ENCODE peak calls at places on chromosomes 13 and 19, in six cellular contexts. One of them, this sample, is unnamed.

GRCh38 chr13:99908129-99908805 is 63.3 kb downstream of the ZIC5 start:
- DNase-seq in AG10803: no peak
- DNase-seq in activated CD4-positive, alpha-beta T cell treated with anti-CD3 and anti-CD28 coated beads for 24 hours: no peak
- DNase-seq in GM23248: no peak
- DNase-seq in KG1: no peak
- DNase-seq in stimulated activated CD8-positive, alpha-beta memory T cell treated with anti-CD3 and anti-CD28 coated beads, Interleukin-7, amount 100 ng/mL, for 1 hour: no peak
- DNase-seq in this sample: no peak

GRCh38 chr19:39645800-39646411 is 9.8 kb upstream of the LGALS16 start:
- DNase-seq in AG10803: peak; percentile 2
- DNase-seq in activated CD4-positive, alpha-beta T cell treated with anti-CD3 and anti-CD28 coated beads for 24 hours: no peak
- DNase-seq in GM23248: peak; percentile 33
- DNase-seq in KG1: no peak
- DNase-seq in stimulated activated CD8-positive, alpha-beta memory T cell treated with anti-CD3 and anti-CD28 coated beads, Interleukin-7, amount 100 ng/mL, for 1 hour: no peak
- DNase-seq in this sample: no peak

GRCh38 chr19:28864577-28865042 is 348.3 kb downstream of the UQCRFS1 start:
- DNase-seq in AG10803: no peak
- DNase-seq in activated CD4-positive, alpha-beta T cell treated with anti-CD3 and anti-CD28 coated beads for 24 hours: no peak
- DNase-seq in GM23248: no peak
- DNase-seq in KG1: no peak
- DNase-seq in stimulated activated CD8-positive, alpha-beta memory T cell treated with anti-CD3 and anti-CD28 coated beads, Interleukin-7, amount 100 ng/mL, for 1 hour: no peak
- DNase-seq in this sample: no peak

GRCh38 chr19:17260842-17261325 is 3.7 kb downstream of the USHBP1 start:
- DNase-seq in AG10803: peak; percentile 68
- DNase-seq in activated CD4-positive, alpha-beta T cell treated with anti-CD3 and anti-CD28 coated beads for 24 hours: peak; percentile 90
- DNase-seq in GM23248: peak; percentile 77
- DNase-seq in KG1: peak; percentile 52
- DNase-seq in stimulated activated CD8-positive, alpha-beta memory T cell treated with anti-CD3 and anti-CD28 coated beads, Interleukin-7, amount 100 ng/mL, for 1 hour: peak; percentile 81
- DNase-seq in this sample: peak; percentile 78

GRCh38 chr13:83065136-83065535 is 817.1 kb downstream of the SLITRK1 start:
- DNase-seq in AG10803: peak; percentile 92
- DNase-seq in activated CD4-positive, alpha-beta T cell treated with anti-CD3 and anti-CD28 coated beads for 24 hours: no peak
- DNase-seq in GM23248: peak; percentile 66
- DNase-seq in KG1: no peak
- DNase-seq in stimulated activated CD8-positive, alpha-beta memory T cell treated with anti-CD3 and anti-CD28 coated beads, Interleukin-7, amount 100 ng/mL, for 1 hour: no peak
- DNase-seq in this sample: no peak

GRCh38 chr19:44258139-44258538 is 1.5 kb upstream of the ZNF233 start:
- DNase-seq in AG10803: no peak
- DNase-seq in activated CD4-positive, alpha-beta T cell treated with anti-CD3 and anti-CD28 coated beads for 24 hours: no peak
- DNase-seq in GM23248: no peak
- DNase-seq in KG1: no peak
- DNase-seq in stimulated activated CD8-positive, alpha-beta memory T cell treated with anti-CD3 and anti-CD28 coated beads, Interleukin-7, amount 100 ng/mL, for 1 hour: no peak
- DNase-seq in this sample: no peak

GRCh38 chr19:15154002-15154612 is 46.7 kb downstream of the NOTCH3 start:
- DNase-seq in AG10803: peak; percentile 39
- DNase-seq in activated CD4-positive, alpha-beta T cell treated with anti-CD3 and anti-CD28 coated beads for 24 hours: peak; percentile 17
- DNase-seq in GM23248: peak; percentile 53
- DNase-seq in KG1: peak; percentile 10
- DNase-seq in stimulated activated CD8-positive, alpha-beta memory T cell treated with anti-CD3 and anti-CD28 coated beads, Interleukin-7, amount 100 ng/mL, for 1 hour: no peak
- DNase-seq in this sample: no peak

GRCh38 chr13:47865883-47866282 is 135.2 kb downstream of the SUCLA2 start:
- DNase-seq in AG10803: no peak
- DNase-seq in activated CD4-positive, alpha-beta T cell treated with anti-CD3 and anti-CD28 coated beads for 24 hours: no peak
- DNase-seq in GM23248: no peak
- DNase-seq in KG1: no peak
- DNase-seq in stimulated activated CD8-positive, alpha-beta memory T cell treated with anti-CD3 and anti-CD28 coated beads, Interleukin-7, amount 100 ng/mL, for 1 hour: no peak
- DNase-seq in this sample: no peak

GRCh38 chr19:21264416-21264815 is 64.8 kb downstream of the ZNF708 start:
- DNase-seq in AG10803: no peak
- DNase-seq in activated CD4-positive, alpha-beta T cell treated with anti-CD3 and anti-CD28 coated beads for 24 hours: no peak
- DNase-seq in GM23248: no peak
- DNase-seq in KG1: no peak
- DNase-seq in stimulated activated CD8-positive, alpha-beta memory T cell treated with anti-CD3 and anti-CD28 coated beads, Interleukin-7, amount 100 ng/mL, for 1 hour: no peak
- DNase-seq in this sample: no peak

GRCh38 chr13:108227651-108228272 is 9.6 kb downstream of the ABHD13 start:
- DNase-seq in AG10803: peak; percentile 40
- DNase-seq in activated CD4-positive, alpha-beta T cell treated with anti-CD3 and anti-CD28 coated beads for 24 hours: no peak
- DNase-seq in GM23248: peak; percentile 44
- DNase-seq in KG1: peak; percentile 33
- DNase-seq in stimulated activated CD8-positive, alpha-beta memory T cell treated with anti-CD3 and anti-CD28 coated beads, Interleukin-7, amount 100 ng/mL, for 1 hour: no peak
- DNase-seq in this sample: no peak

GRCh38 chr19:1875646-1876493 is 9.4 kb downstream of the ABHD17A start:
- DNase-seq in AG10803: peak; percentile 88
- DNase-seq in activated CD4-positive, alpha-beta T cell treated with anti-CD3 and anti-CD28 coated beads for 24 hours: peak; percentile 85
- DNase-seq in GM23248: peak; percentile 98
- DNase-seq in KG1: peak; percentile 51
- DNase-seq in stimulated activated CD8-positive, alpha-beta memory T cell treated with anti-CD3 and anti-CD28 coated beads, Interleukin-7, amount 100 ng/mL, for 1 hour: peak; percentile 73
- DNase-seq in this sample: peak; percentile 84

GRCh38 chr19:10516671-10517286 is 468 bp downstream of the S1PR5 start:
- DNase-seq in AG10803: peak; percentile 21
- DNase-seq in activated CD4-positive, alpha-beta T cell treated with anti-CD3 and anti-CD28 coated beads for 24 hours: no peak
- DNase-seq in GM23248: peak; percentile 48
- DNase-seq in KG1: no peak
- DNase-seq in stimulated activated CD8-positive, alpha-beta memory T cell treated with anti-CD3 and anti-CD28 coated beads, Interleukin-7, amount 100 ng/mL, for 1 hour: no peak
- DNase-seq in this sample: no peak

GRCh38 chr13:85230754-85231153 is 568.5 kb downstream of the SLITRK6 start:
- DNase-seq in AG10803: no peak
- DNase-seq in activated CD4-positive, alpha-beta T cell treated with anti-CD3 and anti-CD28 coated beads for 24 hours: no peak
- DNase-seq in GM23248: no peak
- DNase-seq in KG1: no peak
- DNase-seq in stimulated activated CD8-positive, alpha-beta memory T cell treated with anti-CD3 and anti-CD28 coated beads, Interleukin-7, amount 100 ng/mL, for 1 hour: no peak
- DNase-seq in this sample: no peak

GRCh38 chr13:48631441-48631840 is 22.3 kb upstream of the CYSLTR2 start:
- DNase-seq in AG10803: peak; percentile 13
- DNase-seq in activated CD4-positive, alpha-beta T cell treated with anti-CD3 and anti-CD28 coated beads for 24 hours: no peak
- DNase-seq in GM23248: no peak
- DNase-seq in KG1: no peak
- DNase-seq in stimulated activated CD8-positive, alpha-beta memory T cell treated with anti-CD3 and anti-CD28 coated beads, Interleukin-7, amount 100 ng/mL, for 1 hour: no peak
- DNase-seq in this sample: no peak

GRCh38 chr19:18865973-18866799 is 29.8 kb downstream of the CERS1 start:
- DNase-seq in AG10803: peak; percentile 40
- DNase-seq in activated CD4-positive, alpha-beta T cell treated with anti-CD3 and anti-CD28 coated beads for 24 hours: peak; percentile 54
- DNase-seq in GM23248: peak; percentile 80
- DNase-seq in KG1: no peak
- DNase-seq in stimulated activated CD8-positive, alpha-beta memory T cell treated with anti-CD3 and anti-CD28 coated beads, Interleukin-7, amount 100 ng/mL, for 1 hour: peak; percentile 27
- DNase-seq in this sample: no peak

GRCh38 chr13:48431987-48432615 is 19.2 kb upstream of the LPAR6 start:
- DNase-seq in AG10803: peak; percentile 73
- DNase-seq in activated CD4-positive, alpha-beta T cell treated with anti-CD3 and anti-CD28 coated beads for 24 hours: no peak
- DNase-seq in GM23248: peak; percentile 53
- DNase-seq in KG1: no peak
- DNase-seq in stimulated activated CD8-positive, alpha-beta memory T cell treated with anti-CD3 and anti-CD28 coated beads, Interleukin-7, amount 100 ng/mL, for 1 hour: no peak
- DNase-seq in this sample: no peak

GRCh38 chr13:71621152-71622124 is 245.6 kb downstream of the DACH1 start:
- DNase-seq in AG10803: no peak
- DNase-seq in activated CD4-positive, alpha-beta T cell treated with anti-CD3 and anti-CD28 coated beads for 24 hours: no peak
- DNase-seq in GM23248: no peak
- DNase-seq in KG1: no peak
- DNase-seq in stimulated activated CD8-positive, alpha-beta memory T cell treated with anti-CD3 and anti-CD28 coated beads, Interleukin-7, amount 100 ng/mL, for 1 hour: no peak
- DNase-seq in this sample: no peak

GRCh38 chr13:113951246-113951999 is 22.5 kb downstream of the C13orf46 start:
- DNase-seq in AG10803: peak; percentile 83
- DNase-seq in activated CD4-positive, alpha-beta T cell treated with anti-CD3 and anti-CD28 coated beads for 24 hours: peak; percentile 46
- DNase-seq in GM23248: peak; percentile 80
- DNase-seq in KG1: peak; percentile 3
- DNase-seq in stimulated activated CD8-positive, alpha-beta memory T cell treated with anti-CD3 and anti-CD28 coated beads, Interleukin-7, amount 100 ng/mL, for 1 hour: no peak
- DNase-seq in this sample: no peak

GRCh38 chr13:112844879-112845278 is 124.1 kb upstream of the MCF2L start:
- DNase-seq in AG10803: no peak
- DNase-seq in activated CD4-positive, alpha-beta T cell treated with anti-CD3 and anti-CD28 coated beads for 24 hours: no peak
- DNase-seq in GM23248: no peak
- DNase-seq in KG1: no peak
- DNase-seq in stimulated activated CD8-positive, alpha-beta memory T cell treated with anti-CD3 and anti-CD28 coated beads, Interleukin-7, amount 100 ng/mL, for 1 hour: no peak
- DNase-seq in this sample: no peak

GRCh38 chr19:38964738-38965137 is 10.8 kb downstream of the FBXO17 start:
- DNase-seq in AG10803: no peak
- DNase-seq in activated CD4-positive, alpha-beta T cell treated with anti-CD3 and anti-CD28 coated beads for 24 hours: no peak
- DNase-seq in GM23248: no peak
- DNase-seq in KG1: no peak
- DNase-seq in stimulated activated CD8-positive, alpha-beta memory T cell treated with anti-CD3 and anti-CD28 coated beads, Interleukin-7, amount 100 ng/mL, for 1 hour: no peak
- DNase-seq in this sample: no peak

GRCh38 chr13:46380242-46380641 is 6.8 kb downstream of the RUBCNL start:
- DNase-seq in AG10803: no peak
- DNase-seq in activated CD4-positive, alpha-beta T cell treated with anti-CD3 and anti-CD28 coated beads for 24 hours: no peak
- DNase-seq in GM23248: no peak
- DNase-seq in KG1: no peak
- DNase-seq in stimulated activated CD8-positive, alpha-beta memory T cell treated with anti-CD3 and anti-CD28 coated beads, Interleukin-7, amount 100 ng/mL, for 1 hour: no peak
- DNase-seq in this sample: no peak

GRCh38 chr19:33627962-33628839 is 6.4 kb downstream of the CHST8 start:
- DNase-seq in AG10803: no peak
- DNase-seq in activated CD4-positive, alpha-beta T cell treated with anti-CD3 and anti-CD28 coated beads for 24 hours: no peak
- DNase-seq in GM23248: no peak
- DNase-seq in KG1: no peak
- DNase-seq in stimulated activated CD8-positive, alpha-beta memory T cell treated with anti-CD3 and anti-CD28 coated beads, Interleukin-7, amount 100 ng/mL, for 1 hour: no peak
- DNase-seq in this sample: no peak

GRCh38 chr19:41892173-41892902 is 9.4 kb downstream of the ARHGEF1 start:
- DNase-seq in AG10803: no peak
- DNase-seq in activated CD4-positive, alpha-beta T cell treated with anti-CD3 and anti-CD28 coated beads for 24 hours: no peak
- DNase-seq in GM23248: no peak
- DNase-seq in KG1: no peak
- DNase-seq in stimulated activated CD8-positive, alpha-beta memory T cell treated with anti-CD3 and anti-CD28 coated beads, Interleukin-7, amount 100 ng/mL, for 1 hour: no peak
- DNase-seq in this sample: no peak

GRCh38 chr13:70613295-70613694 is 505.0 kb upstream of the KLHL1 start:
- DNase-seq in AG10803: no peak
- DNase-seq in activated CD4-positive, alpha-beta T cell treated with anti-CD3 and anti-CD28 coated beads for 24 hours: no peak
- DNase-seq in GM23248: no peak
- DNase-seq in KG1: no peak
- DNase-seq in stimulated activated CD8-positive, alpha-beta memory T cell treated with anti-CD3 and anti-CD28 coated beads, Interleukin-7, amount 100 ng/mL, for 1 hour: no peak
- DNase-seq in this sample: no peak

GRCh38 chr19:57359300-57359699 is 4.1 kb upstream of the TRAPPC2B start:
- DNase-seq in AG10803: no peak
- DNase-seq in activated CD4-positive, alpha-beta T cell treated with anti-CD3 and anti-CD28 coated beads for 24 hours: no peak
- DNase-seq in GM23248: no peak
- DNase-seq in KG1: no peak
- DNase-seq in stimulated activated CD8-positive, alpha-beta memory T cell treated with anti-CD3 and anti-CD28 coated beads, Interleukin-7, amount 100 ng/mL, for 1 hour: no peak
- DNase-seq in this sample: no peak

GRCh38 chr19:18736415-18737336 is 53.2 kb downstream of the CRTC1 start:
- DNase-seq in AG10803: no peak
- DNase-seq in activated CD4-positive, alpha-beta T cell treated with anti-CD3 and anti-CD28 coated beads for 24 hours: no peak
- DNase-seq in GM23248: no peak
- DNase-seq in KG1: no peak
- DNase-seq in stimulated activated CD8-positive, alpha-beta memory T cell treated with anti-CD3 and anti-CD28 coated beads, Interleukin-7, amount 100 ng/mL, for 1 hour: no peak
- DNase-seq in this sample: no peak

GRCh38 chr19:12834976-12835757 is 788 bp upstream of the RTBDN start:
- DNase-seq in AG10803: no peak
- DNase-seq in activated CD4-positive, alpha-beta T cell treated with anti-CD3 and anti-CD28 coated beads for 24 hours: no peak
- DNase-seq in GM23248: peak; percentile 70
- DNase-seq in KG1: no peak
- DNase-seq in stimulated activated CD8-positive, alpha-beta memory T cell treated with anti-CD3 and anti-CD28 coated beads, Interleukin-7, amount 100 ng/mL, for 1 hour: no peak
- DNase-seq in this sample: no peak

GRCh38 chr19:46635920-46636761 is at the start of gene GNG8:
- DNase-seq in AG10803: no peak
- DNase-seq in activated CD4-positive, alpha-beta T cell treated with anti-CD3 and anti-CD28 coated beads for 24 hours: no peak
- DNase-seq in GM23248: no peak
- DNase-seq in KG1: no peak
- DNase-seq in stimulated activated CD8-positive, alpha-beta memory T cell treated with anti-CD3 and anti-CD28 coated beads, Interleukin-7, amount 100 ng/mL, for 1 hour: no peak
- DNase-seq in this sample: no peak

GRCh38 chr19:37778613-37779138 is 710 bp downstream of the ZNF573 start:
- DNase-seq in AG10803: peak; percentile 13
- DNase-seq in activated CD4-positive, alpha-beta T cell treated with anti-CD3 and anti-CD28 coated beads for 24 hours: no peak
- DNase-seq in GM23248: peak; percentile 47
- DNase-seq in KG1: no peak
- DNase-seq in stimulated activated CD8-positive, alpha-beta memory T cell treated with anti-CD3 and anti-CD28 coated beads, Interleukin-7, amount 100 ng/mL, for 1 hour: no peak
- DNase-seq in this sample: no peak

GRCh38 chr13:71320452-71320851 is 546.6 kb downstream of the DACH1 start:
- DNase-seq in AG10803: no peak
- DNase-seq in activated CD4-positive, alpha-beta T cell treated with anti-CD3 and anti-CD28 coated beads for 24 hours: no peak
- DNase-seq in GM23248: peak; percentile 0
- DNase-seq in KG1: no peak
- DNase-seq in stimulated activated CD8-positive, alpha-beta memory T cell treated with anti-CD3 and anti-CD28 coated beads, Interleukin-7, amount 100 ng/mL, for 1 hour: no peak
- DNase-seq in this sample: no peak

GRCh38 chr13:20877902-20878301 is 24.6 kb downstream of the XPO4 start:
- DNase-seq in AG10803: no peak
- DNase-seq in activated CD4-positive, alpha-beta T cell treated with anti-CD3 and anti-CD28 coated beads for 24 hours: no peak
- DNase-seq in GM23248: no peak
- DNase-seq in KG1: no peak
- DNase-seq in stimulated activated CD8-positive, alpha-beta memory T cell treated with anti-CD3 and anti-CD28 coated beads, Interleukin-7, amount 100 ng/mL, for 1 hour: no peak
- DNase-seq in this sample: no peak

GRCh38 chr19:6233827-6234511 is 45.8 kb downstream of the MLLT1 start:
- DNase-seq in AG10803: peak; percentile 29
- DNase-seq in activated CD4-positive, alpha-beta T cell treated with anti-CD3 and anti-CD28 coated beads for 24 hours: no peak
- DNase-seq in GM23248: no peak
- DNase-seq in KG1: no peak
- DNase-seq in stimulated activated CD8-positive, alpha-beta memory T cell treated with anti-CD3 and anti-CD28 coated beads, Interleukin-7, amount 100 ng/mL, for 1 hour: no peak
- DNase-seq in this sample: no peak

GRCh38 chr13:24520733-24521132 is 8.2 kb upstream of the PARP4 start:
- DNase-seq in AG10803: no peak
- DNase-seq in activated CD4-positive, alpha-beta T cell treated with anti-CD3 and anti-CD28 coated beads for 24 hours: no peak
- DNase-seq in GM23248: no peak
- DNase-seq in KG1: no peak
- DNase-seq in stimulated activated CD8-positive, alpha-beta memory T cell treated with anti-CD3 and anti-CD28 coated beads, Interleukin-7, amount 100 ng/mL, for 1 hour: no peak
- DNase-seq in this sample: no peak

GRCh38 chr19:51799311-51799997 is 4.5 kb downstream of the FPR3 start:
- DNase-seq in AG10803: peak; percentile 99
- DNase-seq in activated CD4-positive, alpha-beta T cell treated with anti-CD3 and anti-CD28 coated beads for 24 hours: no peak
- DNase-seq in GM23248: peak; percentile 99
- DNase-seq in KG1: no peak
- DNase-seq in stimulated activated CD8-positive, alpha-beta memory T cell treated with anti-CD3 and anti-CD28 coated beads, Interleukin-7, amount 100 ng/mL, for 1 hour: no peak
- DNase-seq in this sample: no peak

GRCh38 chr13:32528358-32528757 is 10.2 kb downstream of the N4BP2L2 start:
- DNase-seq in AG10803: no peak
- DNase-seq in activated CD4-positive, alpha-beta T cell treated with anti-CD3 and anti-CD28 coated beads for 24 hours: no peak
- DNase-seq in GM23248: peak; percentile 48
- DNase-seq in KG1: no peak
- DNase-seq in stimulated activated CD8-positive, alpha-beta memory T cell treated with anti-CD3 and anti-CD28 coated beads, Interleukin-7, amount 100 ng/mL, for 1 hour: no peak
- DNase-seq in this sample: no peak

GRCh38 chr19:13846533-13847032 is 30.4 kb upstream of the NANOS3 start:
- DNase-seq in AG10803: peak; percentile 95
- DNase-seq in activated CD4-positive, alpha-beta T cell treated with anti-CD3 and anti-CD28 coated beads for 24 hours: peak; percentile 87
- DNase-seq in GM23248: peak; percentile 96
- DNase-seq in KG1: peak; percentile 79
- DNase-seq in stimulated activated CD8-positive, alpha-beta memory T cell treated with anti-CD3 and anti-CD28 coated beads, Interleukin-7, amount 100 ng/mL, for 1 hour: peak; percentile 93
- DNase-seq in this sample: peak; percentile 98

GRCh38 chr13:35855531-35856019 is 275.6 kb downstream of the DCLK1 start:
- DNase-seq in AG10803: peak; percentile 33
- DNase-seq in activated CD4-positive, alpha-beta T cell treated with anti-CD3 and anti-CD28 coated beads for 24 hours: no peak
- DNase-seq in GM23248: peak; percentile 52
- DNase-seq in KG1: no peak
- DNase-seq in stimulated activated CD8-positive, alpha-beta memory T cell treated with anti-CD3 and anti-CD28 coated beads, Interleukin-7, amount 100 ng/mL, for 1 hour: no peak
- DNase-seq in this sample: peak; percentile 48

GRCh38 chr13:46753137-46753536 is 43.8 kb downstream of the ESD start:
- DNase-seq in AG10803: no peak
- DNase-seq in activated CD4-positive, alpha-beta T cell treated with anti-CD3 and anti-CD28 coated beads for 24 hours: no peak
- DNase-seq in GM23248: no peak
- DNase-seq in KG1: no peak
- DNase-seq in stimulated activated CD8-positive, alpha-beta memory T cell treated with anti-CD3 and anti-CD28 coated beads, Interleukin-7, amount 100 ng/mL, for 1 hour: no peak
- DNase-seq in this sample: no peak

GRCh38 chr19:13839938-13840750 is 36.8 kb upstream of the NANOS3 start:
- DNase-seq in AG10803: peak; percentile 61
- DNase-seq in activated CD4-positive, alpha-beta T cell treated with anti-CD3 and anti-CD28 coated beads for 24 hours: no peak
- DNase-seq in GM23248: peak; percentile 94
- DNase-seq in KG1: peak; percentile 81
- DNase-seq in stimulated activated CD8-positive, alpha-beta memory T cell treated with anti-CD3 and anti-CD28 coated beads, Interleukin-7, amount 100 ng/mL, for 1 hour: no peak
- DNase-seq in this sample: no peak